ENCODE peak calls at places on chromosome 9, in six cellular contexts. S is fibroblast of lung; X is left ventricle myocardium inferior; F is CD4-positive, alpha-beta memory T cell; B is psoas muscle; Y is brain microvascular endothelial cell. T is an unnamed sample. For H3K27me3, the result is how much of the 10 kb centered on the place peaks cover.

GRCh38 chr9:33106827-33107621 is 30.6 kb upstream of the SMU1 start:
- DNase-seq in S (peak), X (peak), F (no peak), B (peak), Y (peak), T (peak)

GRCh38 chr9:132670359-132670815 is at the start of gene GTF3C4:
- DNase-seq in S (peak), X (peak), F (peak), B (peak), Y (no peak), T (peak)

GRCh38 chr9:127506814-127507750 is 55.8 kb downstream of the LRSAM1 start:
- DNase-seq in S (peak), X (no peak), F (no peak), B (no peak), Y (peak), T (peak)

GRCh38 chr9:34514401-34514800 is 8.4 kb downstream of the ENHO start:
- DNase-seq in S (no peak), X (no peak), F (no peak), B (no peak), Y (no peak), T (no peak)

GRCh38 chr9:138075961-138076649 is 198.5 kb downstream of the CACNA1B start:
- DNase-seq in S (no peak), X (no peak), F (no peak), B (no peak), Y (no peak), T (no peak)

GRCh38 chr9:15942806-15943424 is 390.1 kb downstream of the CCDC171 start:
- DNase-seq in S (peak), X (no peak), F (no peak), B (no peak), Y (no peak), T (no peak)

GRCh38 chr9:127927457-127928231 is 2.9 kb downstream of the PIP5KL1 start:
- DNase-seq in S (no peak), X (no peak), F (peak), B (no peak), Y (no peak), T (no peak)

GRCh38 chr9:4756420-4756819 is 15.4 kb upstream of the AK3 start:
- DNase-seq in S (no peak), X (no peak), F (no peak), B (no peak), Y (no peak), T (no peak)

GRCh38 chr9:38432922-38433510 is 8.8 kb upstream of the IGFBPL1 start:
- DNase-seq in S (peak), X (no peak), F (peak), B (no peak), Y (no peak), T (peak)

GRCh38 chr9:87620727-87621322 is 105.1 kb upstream of the CTSL start:
- DNase-seq in S (no peak), X (no peak), F (no peak), B (no peak), Y (no peak), T (no peak)

GRCh38 chr9:131013771-131014676 is 5.0 kb downstream of the LAMC3 start:
- DNase-seq in S (no peak), X (no peak), F (no peak), B (no peak), Y (no peak), T (peak)

GRCh38 chr9:4196376-4196775 is 103.5 kb downstream of the GLIS3 start:
- DNase-seq in S (no peak), X (no peak), F (no peak), B (no peak), Y (peak), T (no peak)

GRCh38 chr9:17219261-17219660 is 84.4 kb downstream of the CNTLN start:
- DNase-seq in S (peak), X (no peak), F (no peak), B (no peak), Y (no peak), T (peak)

GRCh38 chr9:34644766-34645314 is 1.6 kb upstream of the GALT start:
- DNase-seq in S (no peak), X (no peak), F (no peak), B (no peak), Y (no peak), T (no peak)

GRCh38 chr9:112823257-112823656 is 67.4 kb downstream of the SLC46A2 start:
- DNase-seq in S (no peak), X (no peak), F (no peak), B (no peak), Y (no peak), T (no peak)

GRCh38 chr9:15430920-15431844 is 8.5 kb downstream of the SNAPC3 start:
- DNase-seq in S (no peak), X (no peak), F (no peak), B (no peak), Y (no peak), T (no peak)

GRCh38 chr9:28741459-28741858 is 1168.2 kb upstream of the C9orf72 start:
- DNase-seq in S (no peak), X (no peak), F (no peak), B (no peak), Y (no peak), T (no peak)

GRCh38 chr9:129486496-129487306 is 134.2 kb downstream of the C9orf50 start:
- DNase-seq in S (no peak), X (peak), F (no peak), B (peak), Y (no peak), T (peak)

GRCh38 chr9:133762488-133763271 is 24.5 kb upstream of the SARDH start:
- DNase-seq in S (no peak), X (no peak), F (no peak), B (peak), Y (no peak), T (peak)

GRCh38 chr9:4553951-4554381 is 63.7 kb downstream of the SLC1A1 start:
- DNase-seq in S (peak), X (no peak), F (no peak), B (no peak), Y (peak), T (no peak)

GRCh38 chr9:19146441-19146840 is 19.1 kb upstream of the PLIN2 start:
- DNase-seq in S (no peak), X (no peak), F (no peak), B (peak), Y (no peak), T (no peak)

GRCh38 chr9:96603305-96604004 is 16.2 kb downstream of the CDC14B start:
- DNase-seq in S (no peak), X (no peak), F (no peak), B (no peak), Y (no peak), T (peak)

GRCh38 chr9:37262410-37262809 is 142.0 kb downstream of the ZCCHC7 start:
- DNase-seq in S (peak), X (no peak), F (no peak), B (no peak), Y (peak), T (no peak)

GRCh38 chr9:113416149-113416726 is 5.7 kb downstream of the C9orf43 start:
- DNase-seq in S (no peak), X (no peak), F (no peak), B (no peak), Y (no peak), T (no peak)

GRCh38 chr9:70283848-70284247 is 25.1 kb downstream of the SMC5 start:
- DNase-seq in S (no peak), X (no peak), F (no peak), B (no peak), Y (no peak), T (no peak)
- H3K27ac ChIP-seq in S (no peak), X (peak), F (no peak), B (no peak), Y (no peak), T (no peak)

DNA sequence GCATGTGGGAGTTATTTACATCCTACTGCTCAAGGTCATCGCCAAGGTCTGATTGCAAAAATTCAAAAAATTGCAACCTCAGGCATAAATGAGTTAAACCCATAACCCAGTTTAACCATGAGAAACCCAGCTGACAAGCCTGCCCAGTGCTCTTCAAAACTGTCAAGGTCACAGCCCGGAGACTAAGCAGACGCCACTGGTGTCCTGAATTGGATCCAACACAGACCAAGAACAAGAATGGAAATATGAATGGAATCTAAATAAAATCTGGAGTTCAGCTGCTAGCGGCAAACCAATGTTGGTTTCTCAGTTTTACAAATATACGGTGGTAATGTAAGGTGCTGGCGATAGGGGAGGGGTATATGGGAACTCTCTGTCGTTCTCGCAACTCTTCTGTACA is 201.5 kb upstream of the MVB12B start:
- DNase-seq in S (no peak), X (no peak), F (no peak), B (no peak), Y (no peak), T (no peak)
- H3K27me3 ChIP-seq in S (under half), X (under half), F (under half), B (under half), Y (under half), T (under half)

DNA sequence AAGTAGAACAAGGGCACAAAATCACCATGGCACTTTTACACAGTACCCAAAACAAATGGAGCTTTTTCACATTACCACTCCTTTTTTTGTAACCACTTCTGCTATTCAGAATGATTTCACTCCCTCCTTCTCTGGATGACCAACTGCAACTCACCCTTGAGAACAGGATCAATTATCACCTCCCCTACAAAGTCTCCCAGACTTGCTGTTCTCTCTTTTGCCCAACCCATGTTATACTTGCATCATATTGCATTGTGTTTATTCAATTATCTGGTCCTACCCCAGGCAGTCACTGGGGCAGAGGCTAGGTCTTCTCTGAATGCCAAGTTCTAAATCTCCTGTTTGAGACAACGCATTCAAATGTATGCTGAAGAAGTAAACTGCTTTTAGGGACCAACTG is 95.9 kb downstream of the GPR21 start:
- DNase-seq in S (no peak), X (no peak), F (no peak), B (no peak), Y (no peak), T (no peak)
- H3K4me3 ChIP-seq in S (no peak), X (no peak), F (no peak), B (no peak), Y (no peak), T (no peak)

GRCh38 chr9:100445161-100445902 is 18.4 kb downstream of the MSANTD3 start:
- DNase-seq in S (no peak), X (no peak), F (no peak), B (no peak), Y (no peak), T (no peak)

GRCh38 chr9:100440071-100440470 is 13.1 kb downstream of the MSANTD3 start:
- DNase-seq in S (peak), X (no peak), F (no peak), B (peak), Y (peak), T (no peak)

GRCh38 chr9:100442072-100442471 is 15.1 kb downstream of the MSANTD3 start:
- DNase-seq in S (no peak), X (no peak), F (no peak), B (no peak), Y (no peak), T (no peak)

GRCh38 chr9:100445903-100446549 is 19.1 kb downstream of the MSANTD3 start:
- DNase-seq in S (no peak), X (no peak), F (no peak), B (no peak), Y (no peak), T (no peak)

DNA sequence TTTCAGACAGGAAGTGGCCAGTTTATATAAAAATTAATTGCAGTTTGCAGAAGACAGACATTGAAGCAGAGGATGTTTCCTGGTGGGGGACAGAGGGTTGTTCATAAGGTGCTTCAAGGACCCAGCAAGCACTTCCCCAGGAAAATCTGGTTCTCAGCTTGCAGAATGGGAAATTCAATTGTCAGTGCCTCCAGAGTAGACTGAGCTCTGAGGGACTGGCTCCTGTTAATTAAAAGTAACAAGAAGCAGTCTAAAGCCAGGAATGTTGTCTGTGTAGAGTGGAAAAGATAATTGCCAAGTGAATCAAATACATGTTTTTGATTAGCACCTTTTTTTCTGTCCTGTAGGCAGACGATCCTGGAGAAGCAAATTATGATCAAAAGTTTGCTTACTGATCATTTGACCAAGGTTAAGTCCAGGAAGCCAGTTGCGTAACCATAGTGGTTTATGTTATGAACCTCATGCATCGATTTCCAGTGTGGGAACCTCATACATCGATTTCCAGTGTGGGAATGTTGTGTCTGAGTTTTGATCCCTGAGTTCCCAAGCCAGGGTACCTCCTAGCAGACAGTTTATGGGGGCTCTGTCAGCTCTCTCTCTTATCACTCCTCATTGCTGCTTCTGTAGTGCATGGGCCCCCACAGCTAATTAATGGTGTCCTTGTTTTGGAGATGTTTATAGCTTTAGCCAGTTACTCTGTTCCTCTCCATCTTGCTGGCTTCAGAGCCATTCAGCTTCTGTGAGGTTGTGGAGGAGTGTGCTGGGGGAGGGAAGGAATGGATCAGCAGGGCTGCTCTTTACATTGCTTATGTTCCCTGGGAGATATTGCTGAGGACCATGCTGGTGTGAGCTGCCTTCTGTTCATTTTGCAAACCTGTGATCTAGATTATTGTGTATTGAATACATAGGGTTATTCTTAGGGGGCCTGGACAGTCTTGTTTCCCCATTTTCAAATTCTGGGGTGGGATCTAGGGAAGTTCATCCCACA is 17.1 kb downstream of the MSANTD3 start:
- DNase-seq in S (peak), X (no peak), F (no peak), B (no peak), Y (peak), T (no peak)
- H3K27ac ChIP-seq in S (no peak), X (no peak), F (no peak), B (no peak), Y (peak), T (peak)

T was measured in osteoblast.